ENCODE peak calls at places on chromosomes 16 and 17, in nine cellular contexts. K, Y, I, N, J, W, L, F and C are unnamed samples.

GRCh38 chr17:16944334-16945140 is 27.4 kb downstream of the TNFRSF13B start:
- DNase-seq in Y (no peak), N (no peak), F (no peak), K (no peak), I (no peak), L (no peak), W (no peak), J (no peak), C (no peak)

GRCh38 chr16:28112908-28113307 is 49.4 kb upstream of the GSG1L start:
- DNase-seq in F (no peak), J (no peak), L (no peak), I (no peak), K (no peak), W (no peak), N (no peak), Y (no peak), C (no peak)

GRCh38 chr17:67993998-67994361 is 2.3 kb downstream of the C17orf58 start:
- DNase-seq in L (no peak), F (no peak), W (peak), I (no peak), Y (no peak), J (no peak), K (no peak), N (no peak), C (peak)

GRCh38 chr17:29107933-29108805 is 65.2 kb downstream of the PIPOX start:
- DNase-seq in K (no peak), N (no peak), F (peak), J (no peak), W (peak), I (no peak), Y (no peak), L (no peak), C (no peak)

GRCh38 chr16:89115216-89115949 is 21.7 kb downstream of the ACSF3 start:
- DNase-seq in L (no peak), I (no peak), K (peak), Y (no peak), F (no peak), W (peak), N (no peak), J (no peak), C (no peak)

GRCh38 chr16:27918755-27919154 is 144.8 kb downstream of the GSG1L start:
- DNase-seq in N (peak), L (no peak), K (no peak), F (no peak), W (no peak), I (no peak), J (no peak), Y (peak), C (no peak)

GRCh38 chr16:11355862-11356261 is 10.6 kb downstream of the RMI2 start:
- DNase-seq in W (no peak), L (no peak), N (no peak), F (no peak), J (no peak), I (no peak), Y (no peak), K (no peak), C (no peak)

GRCh38 chr16:47713225-47713595 is 252.1 kb downstream of the PHKB start:
- DNase-seq in J (no peak), N (peak), Y (peak), W (peak), I (no peak), L (no peak), K (no peak), F (no peak), C (peak)

GRCh38 chr16:10992112-10992511 is 47.7 kb downstream of the CLEC16A start:
- DNase-seq in W (no peak), J (no peak), K (no peak), F (no peak), L (no peak), I (no peak), Y (peak), N (peak), C (no peak)

GRCh38 chr17:77602062-77602746 is 356.3 kb upstream of the TNRC6C start:
- DNase-seq in J (no peak), N (peak), W (peak), I (no peak), F (no peak), Y (peak), L (no peak), K (no peak), C (no peak)

GRCh38 chr16:84065536-84066132 is 23.0 kb upstream of the SLC38A8 start:
- DNase-seq in I (peak), J (peak), K (peak), L (no peak), N (peak), Y (peak), F (peak), W (peak), C (peak)

GRCh38 chr17:19320876-19321275 is 41.6 kb downstream of the B9D1 start:
- DNase-seq in W (no peak), K (no peak), N (no peak), Y (no peak), L (no peak), J (no peak), F (no peak), I (no peak), C (no peak)

GRCh38 chr17:7380321-7380720 is 568 bp upstream of the TNK1 start:
- DNase-seq in I (no peak), Y (peak), L (no peak), K (peak), W (no peak), F (peak), N (peak), J (peak), C (no peak)

GRCh38 chr16:87945351-87946042 is 5.7 kb upstream of the BANP start:
- DNase-seq in L (peak), W (peak), I (no peak), K (peak), N (peak), F (peak), Y (no peak), J (peak), C (no peak)